ENCODE peak calls at places on chromosomes 5 and 9, in eight cellular contexts. O is progenitor cell of endocrine pancreas, D is endothelial cell, G is heart right ventricle, R is mucosa of descending colon, S is nephron progenitor cell, T is A673, M is cardiac muscle cell. L is an unnamed sample.

GRCh38 chr9:113228130-113228665 is 6.9 kb downstream of the SLC31A1 start:
- DNase-seq in O (no peak), D (no peak), G (no peak), R (no peak), S (no peak), T (no peak), M (no peak), L (no peak)

GRCh38 chr5:111453747-111454146 is 58.6 kb downstream of the STARD4 start:
- DNase-seq in O (no peak), D (no peak), G (no peak), R (no peak), S (no peak), T (no peak), M (peak), L (no peak)

GRCh38 chr5:152990771-152991170 is 499.7 kb upstream of the GRIA1 start:
- DNase-seq in O (no peak), D (no peak), G (no peak), R (no peak), S (no peak), T (no peak), M (no peak), L (no peak)

GRCh38 chr9:128892223-128892892 is 10.4 kb downstream of the LRRC8A start:
- DNase-seq in O (no peak), D (no peak), G (peak), R (peak), S (no peak), T (no peak), M (peak), L (no peak)

GRCh38 chr5:31722111-31722510 is 83.2 kb downstream of the PDZD2 start:
- DNase-seq in O (no peak), D (no peak), G (no peak), R (no peak), S (no peak), T (no peak), M (no peak), L (no peak)

GRCh38 chr5:4189317-4189716 is 593.7 kb downstream of the IRX1 start:
- DNase-seq in O (no peak), D (no peak), G (no peak), R (no peak), S (no peak), T (peak), M (no peak), L (no peak)

GRCh38 chr5:154345255-154345952 is 100.4 kb upstream of the SAP30L start:
- DNase-seq in O (no peak), D (no peak), G (no peak), R (no peak), S (no peak), T (no peak), M (no peak), L (no peak)

GRCh38 chr5:75668988-75669760 is 48.1 kb downstream of the POC5 start:
- DNase-seq in O (no peak), D (no peak), G (peak), R (peak), S (no peak), T (no peak), M (peak), L (no peak)

GRCh38 chr9:120909904-120910303 is 16.7 kb downstream of the TRAF1 start:
- DNase-seq in O (no peak), D (no peak), G (no peak), R (no peak), S (no peak), T (peak), M (no peak), L (no peak)

GRCh38 chr5:4548341-4548740 is 591.8 kb upstream of the ADAMTS16 start:
- DNase-seq in O (no peak), D (no peak), G (no peak), R (no peak), S (no peak), T (no peak), M (no peak), L (no peak)

GRCh38 chr9:137611623-137612609 is 6.4 kb downstream of the ARRDC1 start:
- DNase-seq in O (no peak), D (no peak), G (no peak), R (peak), S (no peak), T (no peak), M (peak), L (no peak)

GRCh38 chr9:126158591-126159519 is 167.8 kb upstream of the MVB12B start:
- DNase-seq in O (no peak), D (no peak), G (no peak), R (no peak), S (no peak), T (no peak), M (no peak), L (no peak)

GRCh38 chr5:150164211-150164610 is 2.4 kb upstream of the CDX1 start:
- DNase-seq in O (no peak), D (no peak), G (no peak), R (no peak), S (no peak), T (no peak), M (no peak), L (no peak)

GRCh38 chr9:33924978-33925797 is 108.2 kb downstream of the UBE2R2 start:
- DNase-seq in O (peak), D (peak), G (peak), R (no peak), S (peak), T (peak), M (peak), L (peak)

GRCh38 chr5:175855041-175855720 is 16.2 kb upstream of the CPLX2 start:
- DNase-seq in O (no peak), D (no peak), G (no peak), R (no peak), S (no peak), T (no peak), M (no peak), L (no peak)

GRCh38 chr9:128716581-128717254 is 7.2 kb downstream of the ZDHHC12 start:
- DNase-seq in O (no peak), D (no peak), G (no peak), R (no peak), S (no peak), T (no peak), M (no peak), L (no peak)

GRCh38 chr5:66239034-66239433 is 94.9 kb downstream of the SREK1 start:
- DNase-seq in O (no peak), D (no peak), G (no peak), R (no peak), S (no peak), T (no peak), M (peak), L (no peak)
- TF ChIP-seq CTCF in O (peak), D (no peak), G (peak), R (no peak), S (no peak), T (peak), M (peak), L (no peak)

DNA sequence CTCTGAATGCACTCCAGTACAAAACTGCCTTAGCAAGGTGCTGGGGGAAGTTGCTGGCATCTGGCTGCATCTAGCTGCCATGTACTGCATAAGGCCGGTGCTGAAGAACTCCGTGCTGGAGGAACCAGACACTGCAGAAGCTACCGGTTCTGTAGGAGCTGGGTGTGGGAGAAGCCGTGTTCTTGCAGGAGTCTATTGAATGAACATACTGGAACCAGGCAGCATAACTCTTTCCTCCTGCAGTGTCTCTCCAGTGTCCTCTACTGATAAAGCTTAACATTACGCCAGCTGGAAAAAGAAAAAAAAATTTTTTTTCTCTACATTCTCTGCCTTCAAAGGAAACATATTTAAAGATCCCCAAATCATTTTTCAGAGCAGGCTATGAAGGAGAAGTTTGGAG is 38.5 kb downstream of the VPS13A start:
- DNase-seq in O (no peak), D (no peak), G (no peak), R (no peak), S (no peak), T (peak), M (peak), L (no peak)
- TF ChIP-seq CTCF in O (no peak), D (no peak), G (no peak), R (no peak), S (peak), T (peak), M (peak), L (no peak)

DNA sequence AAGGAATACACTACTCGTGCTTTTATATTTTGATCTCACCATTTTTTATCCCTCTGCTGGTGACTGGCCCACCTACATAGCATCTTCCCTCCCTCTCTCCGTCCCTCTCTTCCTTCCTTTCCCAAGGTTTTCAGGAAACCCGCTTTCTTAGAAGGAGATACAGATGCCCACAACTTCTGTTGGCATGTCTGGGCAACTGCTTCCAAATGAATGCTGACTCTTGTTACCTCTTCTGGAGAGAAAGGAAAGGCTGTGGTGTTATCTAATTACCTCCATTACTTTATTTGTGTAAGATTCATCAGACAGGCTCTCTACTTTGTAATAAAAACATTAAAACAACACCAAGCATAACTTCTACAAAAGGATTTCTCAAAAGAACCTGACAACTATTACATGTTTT is 20.2 kb downstream of the FANCC start:
- DNase-seq in O (no peak), D (no peak), G (no peak), R (no peak), S (no peak), T (no peak), M (no peak), L (no peak)
- TF ChIP-seq CTCF in O (no peak), D (no peak), G (no peak), R (no peak), S (no peak), T (no peak), M (no peak), L (no peak)

GRCh38 chr5:158736134-158736533 is 363.6 kb downstream of the EBF1 start:
- DNase-seq in O (no peak), D (no peak), G (peak), R (no peak), S (no peak), T (no peak), M (no peak), L (no peak)

GRCh38 chr5:158740358-158740757 is 359.4 kb downstream of the EBF1 start:
- DNase-seq in O (no peak), D (no peak), G (no peak), R (no peak), S (no peak), T (no peak), M (no peak), L (no peak)

GRCh38 chr5:158737536-158738027 is 362.1 kb downstream of the EBF1 start:
- DNase-seq in O (no peak), D (no peak), G (no peak), R (no peak), S (no peak), T (no peak), M (no peak), L (no peak)

GRCh38 chr5:158741296-158741695 is 358.4 kb downstream of the EBF1 start:
- DNase-seq in O (no peak), D (no peak), G (no peak), R (no peak), S (no peak), T (no peak), M (no peak), L (no peak)

DNA sequence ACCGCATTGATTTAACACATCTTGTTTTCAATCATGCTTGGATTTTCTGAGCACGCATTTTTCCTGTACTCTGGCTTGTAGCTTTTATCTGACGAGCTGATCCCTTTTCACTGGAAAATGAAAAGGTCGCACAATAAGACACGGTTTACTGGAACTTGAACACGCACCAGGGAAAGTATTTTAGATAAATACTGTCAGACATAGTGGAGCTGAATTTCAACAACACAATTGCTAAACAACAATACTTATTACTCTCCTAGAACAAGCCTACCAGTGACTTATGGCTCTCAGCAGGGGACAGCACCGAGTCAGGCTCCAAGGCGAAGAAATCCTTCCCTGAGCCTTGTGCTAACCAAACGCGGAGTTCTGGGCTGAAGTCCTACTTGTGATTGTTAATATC is 359.8 kb downstream of the EBF1 start:
- DNase-seq in O (no peak), D (no peak), G (peak), R (no peak), S (no peak), T (no peak), M (peak), L (no peak)
- TF ChIP-seq CTCF in O (no peak), D (no peak), G (peak), R (no peak), S (no peak), T (no peak), M (peak), L (no peak)

DNA sequence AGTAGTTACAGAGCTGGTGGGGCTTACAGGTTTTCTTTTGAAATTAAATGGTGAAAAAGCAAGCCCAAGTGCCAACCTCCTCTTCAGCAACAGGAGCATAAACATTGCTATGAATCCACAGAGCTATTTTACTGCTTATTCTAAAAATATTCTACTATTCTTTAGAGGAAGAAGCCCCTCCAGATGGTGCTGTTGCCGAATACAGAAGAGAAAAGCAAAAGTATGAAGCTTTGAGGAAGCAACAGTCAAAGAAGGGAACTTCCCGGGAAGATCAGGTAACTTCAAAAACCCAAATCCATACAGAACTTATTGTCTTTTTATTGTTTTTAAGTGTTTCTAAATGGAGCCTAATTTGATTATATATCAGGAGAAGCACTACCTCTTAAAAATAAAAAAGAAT is 202.8 kb downstream of the CWC27 start:
- DNase-seq in O (no peak), D (no peak), G (no peak), R (no peak), S (no peak), T (no peak), M (peak), L (no peak)
- TF ChIP-seq CTCF in O (no peak), D (no peak), G (peak), R (no peak), S (no peak), T (peak), M (peak), L (no peak)

DNA sequence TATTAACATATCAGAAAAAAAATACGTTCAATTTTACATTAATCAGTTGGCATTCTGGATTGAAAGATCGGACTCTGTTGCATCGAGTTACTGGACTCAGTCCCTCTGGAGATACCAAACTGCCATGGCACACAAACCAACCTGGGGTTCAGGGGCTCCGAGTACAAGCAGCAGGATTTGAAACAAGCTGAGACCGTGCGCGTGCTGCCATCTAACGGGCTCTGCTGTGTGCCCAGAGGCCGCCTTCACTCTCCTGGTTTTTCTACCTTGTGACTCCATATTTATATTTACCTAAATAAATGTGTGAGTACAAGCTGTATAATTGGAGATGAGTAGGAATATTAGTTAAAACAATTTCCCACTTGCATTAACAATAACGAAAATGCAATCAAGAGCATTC is 48.2 kb downstream of the ANXA1 start:
- DNase-seq in O (no peak), D (no peak), G (no peak), R (no peak), S (peak), T (peak), M (no peak), L (peak)
- TF ChIP-seq CTCF in O (no peak), D (no peak), G (peak), R (no peak), S (no peak), T (peak), M (peak), L (no peak)

GRCh38 chr5:71748360-71748759 is 29.3 kb downstream of the CARTPT start:
- DNase-seq in O (no peak), D (no peak), G (no peak), R (peak), S (no peak), T (no peak), M (no peak), L (no peak)

GRCh38 chr5:71752441-71753190 is 33.5 kb downstream of the CARTPT start:
- DNase-seq in O (no peak), D (no peak), G (no peak), R (no peak), S (no peak), T (no peak), M (no peak), L (no peak)

GRCh38 chr5:71747182-71747581 is 28.1 kb downstream of the CARTPT start:
- DNase-seq in O (no peak), D (no peak), G (no peak), R (no peak), S (no peak), T (no peak), M (no peak), L (no peak)

GRCh38 chr5:71751422-71751821 is 32.3 kb downstream of the CARTPT start:
- DNase-seq in O (no peak), D (no peak), G (no peak), R (no peak), S (no peak), T (no peak), M (no peak), L (no peak)
- TF ChIP-seq CTCF in O (peak), D (no peak), G (no peak), R (no peak), S (no peak), T (no peak), M (no peak), L (no peak)